ENCODE peak calls at places on chromosomes 16 and 17, in five cellular contexts. H is aorta, F is spleen, I is heart right ventricle, W is HFF-Myc. P is an unnamed sample.
A peak's percentile ranks its signal among the peaks of the same experiment; 100 is the strongest.

GRCh38 chr16:28494141-28494851 is at the start of gene APOBR:
- DNase-seq in H (peak; percentile 80), I (no peak), F (peak; percentile 94), W (no peak), P (no peak)

GRCh38 chr16:87715658-87716057 is 50.1 kb downstream of the KLHDC4 start:
- DNase-seq in W (no peak), I (no peak), F (no peak), H (no peak), P (no peak)

GRCh38 chr17:74474043-74474792 is 7.8 kb downstream of the CD300A start:
- DNase-seq in F (no peak), W (no peak), I (no peak), H (no peak), P (no peak)

GRCh38 chr16:51326131-51326856 is 175.2 kb upstream of the SALL1 start:
- DNase-seq in W (peak; percentile 93), F (no peak), I (no peak), H (no peak), P (no peak)

GRCh38 chr17:7133424-7133823 is 18.8 kb upstream of the ASGR2 start:
- DNase-seq in F (peak; percentile 81), H (peak; percentile 75), W (no peak), I (peak; percentile 38), P (no peak)

GRCh38 chr16:88672776-88673175 is 9.9 kb upstream of the MVD start:
- DNase-seq in I (no peak), H (no peak), W (no peak), F (no peak), P (peak; percentile 48)

GRCh38 chr16:66296591-66296990 is 69.9 kb upstream of the CDH5 start:
- DNase-seq in I (no peak), W (no peak), H (no peak), F (peak; percentile 41), P (no peak)

GRCh38 chr16:3467920-3468319 is 24.4 kb downstream of the NAA60 start:
- DNase-seq in W (no peak), F (no peak), H (no peak), I (no peak), P (no peak)

GRCh38 chr17:38512473-38513058 is 84.3 kb downstream of the ARHGAP23 start:
- DNase-seq in F (no peak), H (no peak), W (no peak), I (no peak), P (no peak)

GRCh38 chr17:7842950-7843535 is 9.0 kb downstream of the KDM6B start:
- DNase-seq in I (peak; percentile 66), F (peak; percentile 94), H (peak; percentile 90), W (no peak), P (peak; percentile 44)

GRCh38 chr17:34777044-34777443 is 184.2 kb downstream of the CCT6B start:
- DNase-seq in F (no peak), H (no peak), W (no peak), I (no peak), P (no peak)

GRCh38 chr16:35410438-35410837 is 1951.0 kb downstream of the TP53TG3F start:
- DNase-seq in H (no peak), W (no peak), I (no peak), F (no peak), P (no peak)

GRCh38 chr16:20966746-20967145 is 66.2 kb downstream of the LYRM1 start:
- DNase-seq in F (peak; percentile 15), I (no peak), W (no peak), H (no peak), P (no peak)

GRCh38 chr16:86118467-86119307 is 219.7 kb downstream of the IRF8 start:
- DNase-seq in H (no peak), F (no peak), W (no peak), I (no peak), P (no peak)

GRCh38 chr17:80316927-80317705 is 56.5 kb downstream of the RNF213 start:
- DNase-seq in I (peak; percentile 64), F (peak; percentile 54), W (no peak), H (no peak), P (no peak)

GRCh38 chr17:309361-309888 is 43.2 kb downstream of the RPH3AL start:
- DNase-seq in H (peak; percentile 37), F (peak; percentile 54), I (no peak), W (no peak), P (peak; percentile 29)

GRCh38 chr16:17026600-17027242 is 444.0 kb downstream of the XYLT1 start:
- DNase-seq in H (no peak), W (no peak), F (no peak), I (no peak), P (no peak)

GRCh38 chr16:48001306-48001885 is 154.4 kb downstream of the ABCC12 start:
- DNase-seq in W (no peak), H (no peak), F (no peak), I (no peak), P (no peak)

DNA sequence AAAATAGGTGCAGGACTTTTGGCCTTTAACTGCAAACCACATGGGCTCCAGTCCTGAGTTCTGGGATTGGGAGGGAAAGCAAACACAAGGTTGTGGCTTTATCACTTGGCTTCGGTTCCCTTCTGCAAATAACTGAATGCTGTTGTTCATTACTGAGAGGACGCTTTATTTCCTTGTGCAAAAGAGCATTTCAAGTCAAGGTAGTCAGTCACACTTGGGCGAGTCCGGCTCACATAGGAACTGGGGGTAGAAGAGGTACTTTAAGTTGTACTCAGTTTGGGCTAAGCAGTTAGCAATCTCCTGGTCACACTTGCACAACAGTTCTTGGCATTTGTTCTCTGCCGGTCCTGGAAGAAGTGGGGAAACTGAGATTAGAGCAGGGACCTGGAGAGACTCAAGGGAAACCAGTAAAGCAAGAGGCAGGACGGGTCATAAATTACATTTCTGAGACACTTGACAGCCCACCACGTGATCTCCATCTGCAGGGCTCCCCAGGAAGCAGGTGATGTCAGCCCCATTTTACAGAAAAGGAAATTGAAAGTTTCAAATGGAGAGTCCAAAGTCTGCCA is 21.6 kb downstream of the PLA2G10 start:
- DNase-seq in F (no peak), H (no peak), W (no peak), I (no peak), P (peak; percentile 10)
- H3K4me3 ChIP-seq in F (no peak overlapping the region), H (no peak overlapping the region), W (no peak overlapping the region), I (no peak overlapping the region), P (no peak overlapping the region)

GRCh38 chr17:44095647-44096496 is 25.3 kb downstream of the G6PC3 start:
- DNase-seq in W (peak; percentile 80), F (no peak), I (peak; percentile 64), H (peak; percentile 78), P (peak; percentile 97)
- H3K4me3 ChIP-seq in W (peak overlapping the region; percentile 30), F (peak overlapping the region; percentile 8), I (peak overlapping the region; percentile 28), H (no peak overlapping the region), P (peak overlapping the region; percentile 2)

GRCh38 chr17:63698381-63698885 is 1.5 kb downstream of the LIMD2 start:
- DNase-seq in F (peak; percentile 86), W (no peak), I (no peak), H (no peak), P (no peak)

GRCh38 chr17:63694974-63695773 is 4.8 kb downstream of the LIMD2 start:
- DNase-seq in H (no peak), I (no peak), W (no peak), F (peak; percentile 84), P (no peak)

GRCh38 chr17:63697341-63698286 is 2.3 kb downstream of the LIMD2 start:
- DNase-seq in I (peak; percentile 55), H (peak; percentile 79), F (peak; percentile 96), W (no peak), P (no peak)

GRCh38 chr17:63695889-63696288 is 4.0 kb downstream of the LIMD2 start:
- DNase-seq in W (no peak), F (peak; percentile 78), I (no peak), H (no peak), P (no peak)

GRCh38 chr17:63696381-63696961 is 3.5 kb downstream of the LIMD2 start:
- DNase-seq in W (no peak), F (peak; percentile 88), I (no peak), H (no peak), P (peak; percentile 47)
- H3K4me3 ChIP-seq in W (no peak overlapping the region), F (no peak overlapping the region), I (no peak overlapping the region), H (no peak overlapping the region), P (no peak overlapping the region)

GRCh38 chr16:10877472-10877946 is 507 bp downstream of the CIITA start:
- DNase-seq in I (no peak), H (no peak), W (no peak), F (no peak), P (no peak)
- H3K4me3 ChIP-seq in I (no peak overlapping the region), H (no peak overlapping the region), W (no peak overlapping the region), F (peak overlapping the region; percentile 77), P (no peak overlapping the region)

GRCh38 chr16:2147981-2148671 is at the start of gene RAB26:
- DNase-seq in W (no peak), H (peak; percentile 89), F (peak; percentile 88), I (peak; percentile 84), P (peak; percentile 81)
- H3K4me3 ChIP-seq in W (peak within 1 kb of the TSS; percentile 30), H (peak within 1 kb of the TSS; percentile 27), F (peak within 1 kb of the TSS; percentile 46), I (peak within 1 kb of the TSS; percentile 37), P (peak within 1 kb of the TSS; percentile 40)

GRCh38 chr17:60086822-60087591 is 8.3 kb upstream of the HEATR6 start:
- DNase-seq in F (no peak), W (no peak), H (no peak), I (no peak), P (no peak)
- H3K4me3 ChIP-seq in F (peak overlapping the region; percentile 20), W (no peak overlapping the region), H (no peak overlapping the region), I (no peak overlapping the region), P (no peak overlapping the region)

GRCh38 chr17:30064738-30065137 is 51.9 kb upstream of the NSRP1 start:
- DNase-seq in I (no peak), F (no peak), W (no peak), H (no peak), P (no peak)
- H3K4me3 ChIP-seq in I (no peak overlapping the region), F (no peak overlapping the region), W (no peak overlapping the region), H (no peak overlapping the region), P (no peak overlapping the region)

DNA sequence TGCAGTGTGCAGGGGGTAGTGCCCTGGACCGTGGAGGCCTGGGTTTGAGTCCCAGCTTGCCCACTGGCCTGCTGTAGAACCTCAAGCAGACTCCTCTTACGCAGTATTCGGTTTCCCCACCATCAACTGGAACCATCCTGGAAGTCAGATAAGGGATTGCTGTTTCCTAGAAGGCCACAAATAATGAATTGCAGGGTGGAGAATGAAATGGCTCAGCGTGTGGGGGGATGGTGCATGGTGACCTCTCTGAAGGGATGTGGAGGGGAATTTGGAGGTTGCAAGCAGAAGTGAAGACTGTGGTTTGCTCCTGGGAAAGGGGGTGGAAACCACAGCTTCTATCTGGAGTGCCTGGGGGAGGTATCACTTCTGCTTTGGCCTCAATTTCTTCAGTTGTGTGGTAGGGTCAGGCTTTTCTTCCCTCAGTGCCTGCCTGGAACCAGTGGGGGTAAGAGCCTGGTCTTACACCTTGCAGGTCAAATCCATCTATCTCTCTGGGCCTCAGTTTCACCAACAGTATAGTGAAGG is 1.7 kb downstream of the ADGRG5 start:
- DNase-seq in H (no peak), F (peak; percentile 80), I (no peak), W (no peak), P (no peak)
- H3K4me3 ChIP-seq in H (no peak overlapping the region), F (peak overlapping the region; percentile 42), I (no peak overlapping the region), W (no peak overlapping the region), P (no peak overlapping the region)

GRCh38 chr16:380837-381787 is 666 bp downstream of the PGAP6 start:
- DNase-seq in W (no peak), I (peak; percentile 54), F (peak; percentile 92), H (no peak), P (peak; percentile 67)
- H3K4me3 ChIP-seq in W (peak overlapping the region; percentile 77), I (peak overlapping the region; percentile 90), F (peak overlapping the region; percentile 96), H (peak overlapping the region; percentile 60), P (peak overlapping the region; percentile 98)